ENCODE peak calls at places on chromosomes 2 and 18, in five cellular contexts. N is IMR-90, Z is spleen, C is A549, E is stomach. G is an unnamed sample.

GRCh38 chr2:127423476-127423840 is 5.2 kb downstream of the PROC start:
- DNase-seq in Z (no peak), E (peak; percentile 71), C (no peak), N (no peak), G (no peak)

GRCh38 chr2:64586883-64587481 is 62.9 kb downstream of the AFTPH start:
- DNase-seq in C (peak; percentile 60), N (peak; percentile 72), E (no peak), Z (no peak), G (no peak)

GRCh38 chr2:238507836-238508235 is 81.1 kb downstream of the ASB1 start:
- DNase-seq in E (no peak), Z (peak; percentile 49), C (no peak), N (no peak), G (peak; percentile 26)

GRCh38 chr2:72917138-72917874 is at the start of gene EMX1:
- DNase-seq in E (peak; percentile 83), N (no peak), Z (peak; percentile 79), C (peak; percentile 65), G (no peak)

GRCh38 chr18:60024857-60025256 is 125.1 kb downstream of the PMAIP1 start:
- DNase-seq in E (no peak), C (no peak), Z (no peak), N (no peak), G (no peak)

GRCh38 chr2:54655051-54655809 is 68.2 kb upstream of the EML6 start:
- DNase-seq in N (peak; percentile 69), C (no peak), Z (no peak), E (no peak), G (no peak)

GRCh38 chr2:220394433-220394832 is 767.0 kb downstream of the SLC4A3 start:
- DNase-seq in N (peak; percentile 58), E (no peak), Z (no peak), C (peak; percentile 23), G (no peak)

GRCh38 chr2:237591379-237591881 is 896 bp upstream of the RAB17 start:
- DNase-seq in C (no peak), N (no peak), Z (no peak), E (no peak), G (no peak)

DNA sequence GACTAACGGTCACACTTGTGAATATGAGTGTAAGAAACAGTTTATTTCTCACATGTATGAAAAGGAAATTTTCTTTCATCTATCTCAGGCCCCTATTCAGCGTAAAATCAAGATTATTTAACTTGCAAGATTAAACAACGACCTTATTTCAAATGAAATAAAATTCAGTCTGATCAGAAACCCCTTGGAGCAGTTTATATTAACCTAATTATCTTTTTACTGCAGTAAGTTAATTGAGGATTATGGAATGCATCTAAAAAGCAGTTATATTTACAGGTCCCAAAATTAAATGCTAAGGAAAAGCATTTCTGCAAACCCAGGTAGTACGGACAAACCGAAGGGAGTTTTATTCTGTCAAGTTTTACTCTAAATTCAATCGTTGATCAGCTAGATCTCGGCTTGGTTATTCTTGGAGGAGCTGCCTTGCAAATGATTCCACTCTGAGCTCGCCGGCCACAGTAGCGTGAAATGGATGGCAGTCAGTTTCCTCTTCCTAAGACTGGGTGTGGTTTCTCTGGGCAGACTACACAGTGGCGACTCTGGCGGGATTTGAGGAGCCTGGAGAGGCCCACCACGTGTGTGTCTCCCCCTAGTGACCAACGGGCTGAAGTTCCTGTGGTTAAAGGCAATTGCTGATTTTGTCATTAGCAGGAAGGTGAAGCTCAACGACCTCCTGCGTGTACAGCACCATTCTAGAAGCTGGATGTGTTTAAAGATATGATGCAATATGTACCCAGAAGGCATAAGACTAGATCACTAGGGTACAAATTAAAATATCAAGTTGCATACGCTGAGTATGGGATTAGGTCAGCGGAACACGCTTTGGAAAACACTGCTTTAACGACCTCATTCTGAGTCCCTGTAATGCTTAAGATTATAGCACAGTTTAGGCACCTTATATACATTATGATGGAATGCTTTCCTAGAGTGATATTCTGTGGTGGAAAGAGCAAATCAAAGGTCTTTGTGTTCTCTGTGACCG is 36.4 kb downstream of the PRKRA start:
- DNase-seq in E (peak; percentile 88), N (peak; percentile 94), Z (peak; percentile 91), C (peak; percentile 96), G (peak; percentile 95)
- TF ChIP-seq POLR2A in E (no peak), N (no peak), Z (peak; percentile 34), C (peak; percentile 47), G (no peak)

GRCh38 chr2:121994238-121995206 is 239.1 kb downstream of the TSN start:
- DNase-seq in E (no peak), Z (no peak), C (no peak), N (no peak), G (no peak)

GRCh38 chr2:122000556-122001340 is 245.3 kb downstream of the TSN start:
- DNase-seq in Z (no peak), C (no peak), E (no peak), N (no peak), G (no peak)

GRCh38 chr2:122003196-122003595 is 247.7 kb downstream of the TSN start:
- DNase-seq in C (no peak), N (no peak), E (no peak), Z (no peak), G (no peak)

GRCh38 chr2:122001441-122001874 is 246.0 kb downstream of the TSN start:
- DNase-seq in E (no peak), Z (no peak), C (no peak), N (no peak), G (no peak)

DNA sequence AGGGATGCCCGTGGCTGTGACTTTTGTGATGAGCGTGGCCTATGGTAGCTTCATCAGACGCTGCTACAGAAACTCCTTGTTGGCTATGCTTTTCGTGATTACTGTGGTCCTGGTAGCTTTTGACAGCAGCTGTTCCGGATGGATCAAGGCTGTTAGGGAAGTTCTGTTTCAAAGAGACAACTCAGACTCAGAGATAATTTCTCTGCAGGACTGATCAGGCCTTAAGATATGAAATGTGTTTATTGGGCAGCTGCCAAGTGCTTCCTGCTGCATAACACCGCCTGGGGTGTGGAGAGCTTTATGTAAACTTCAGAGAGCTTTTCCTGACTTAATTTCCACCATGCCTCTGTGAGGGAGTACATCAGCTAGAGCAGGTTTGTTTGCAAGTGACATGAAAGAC is 243.8 kb downstream of the TSN start:
- DNase-seq in Z (no peak), N (peak; percentile 63), E (no peak), C (no peak), G (no peak)
- TF ChIP-seq POLR2A in Z (no peak), N (no peak), E (no peak), C (no peak), G (no peak)

GRCh38 chr18:5571592-5571991 is 27.8 kb upstream of the EPB41L3 start:
- DNase-seq in Z (no peak), N (no peak), C (no peak), E (no peak), G (no peak)

DNA sequence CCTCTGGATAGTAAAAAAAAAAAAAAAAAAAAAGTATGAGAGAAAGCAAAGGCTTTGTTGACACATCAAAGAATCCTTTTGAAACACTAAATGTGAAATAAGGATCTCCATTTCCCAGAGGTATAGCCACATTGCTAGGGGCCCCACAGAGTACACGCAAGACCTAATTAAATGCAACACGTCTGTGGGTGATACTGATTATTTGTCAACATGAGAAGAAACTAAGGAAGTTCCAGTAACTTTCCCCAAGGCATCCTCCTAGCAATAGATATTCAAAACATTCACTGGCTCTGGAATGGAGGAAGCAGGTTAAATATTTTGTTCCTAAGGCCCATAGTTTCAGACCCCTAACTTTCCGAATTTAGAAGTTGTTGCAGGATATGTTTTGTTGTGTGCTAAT is 24.6 kb upstream of the EPB41L3 start:
- DNase-seq in N (no peak), C (no peak), E (no peak), Z (no peak), G (no peak)
- TF ChIP-seq POLR2A in N (no peak), C (no peak), E (no peak), Z (no peak), G (no peak)

GRCh38 chr2:43081131-43081745 is 145.2 kb downstream of the ZFP36L2 start:
- DNase-seq in Z (no peak), E (no peak), C (no peak), N (no peak), G (peak; percentile 34)
- TF ChIP-seq POLR2A in Z (no peak), E (no peak), C (no peak), N (no peak), G (no peak)

GRCh38 chr18:74064510-74064909 is 83.1 kb downstream of the FBXO15 start:
- DNase-seq in Z (peak; percentile 78), N (peak; percentile 39), E (no peak), C (no peak), G (no peak)

GRCh38 chr18:74073957-74074356 is 73.7 kb downstream of the FBXO15 start:
- DNase-seq in Z (no peak), E (no peak), N (no peak), C (no peak), G (no peak)

GRCh38 chr18:74065366-74065765 is 82.3 kb downstream of the FBXO15 start:
- DNase-seq in N (no peak), C (no peak), E (no peak), Z (no peak), G (no peak)

GRCh38 chr18:74066018-74066417 is 81.6 kb downstream of the FBXO15 start:
- DNase-seq in Z (no peak), N (no peak), E (no peak), C (no peak), G (no peak)

DNA sequence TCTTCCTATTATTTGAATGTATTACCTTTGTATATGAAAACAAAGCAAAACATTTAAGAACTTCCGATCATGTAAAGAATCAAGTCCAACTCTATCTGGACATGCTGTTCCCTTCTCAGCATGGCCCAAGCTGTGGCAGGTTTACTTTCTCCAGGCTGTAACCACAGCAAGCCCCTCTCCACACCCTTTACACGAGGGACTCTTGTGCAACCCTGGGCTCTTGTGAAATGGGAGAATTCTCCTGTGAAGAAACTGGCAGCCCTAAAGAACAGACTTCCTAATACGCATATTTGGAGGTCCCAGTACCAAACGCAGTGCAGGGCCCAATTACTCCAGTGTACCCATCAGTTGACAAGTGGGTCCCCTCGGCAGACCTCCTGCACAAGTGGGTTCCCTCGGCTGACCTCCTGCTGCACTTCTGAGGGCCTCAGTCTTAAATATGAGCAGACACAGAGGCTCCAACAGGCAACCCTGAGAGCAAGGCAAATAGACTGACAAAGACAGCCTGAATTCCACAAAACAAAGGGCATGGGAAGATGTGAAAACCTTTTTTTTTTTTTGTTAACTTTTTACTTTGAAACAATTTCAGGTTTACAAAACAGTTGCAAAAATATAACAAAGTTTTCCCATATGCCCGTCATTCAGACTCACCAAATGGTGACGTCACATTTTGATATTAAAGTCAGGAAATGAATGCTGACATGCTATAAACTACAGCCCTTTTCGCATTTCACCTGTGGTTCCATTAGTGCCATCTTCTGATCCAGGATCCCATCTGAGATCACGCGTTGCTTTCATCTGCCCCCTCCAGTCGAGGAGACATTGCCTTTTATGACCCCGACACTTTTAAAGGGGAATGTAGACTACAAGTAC is 78.2 kb downstream of the FBXO15 start:
- DNase-seq in C (no peak), Z (no peak), N (no peak), E (no peak), G (no peak)
- TF ChIP-seq POLR2A in C (no peak), Z (no peak), N (no peak), E (no peak), G (no peak)

DNA sequence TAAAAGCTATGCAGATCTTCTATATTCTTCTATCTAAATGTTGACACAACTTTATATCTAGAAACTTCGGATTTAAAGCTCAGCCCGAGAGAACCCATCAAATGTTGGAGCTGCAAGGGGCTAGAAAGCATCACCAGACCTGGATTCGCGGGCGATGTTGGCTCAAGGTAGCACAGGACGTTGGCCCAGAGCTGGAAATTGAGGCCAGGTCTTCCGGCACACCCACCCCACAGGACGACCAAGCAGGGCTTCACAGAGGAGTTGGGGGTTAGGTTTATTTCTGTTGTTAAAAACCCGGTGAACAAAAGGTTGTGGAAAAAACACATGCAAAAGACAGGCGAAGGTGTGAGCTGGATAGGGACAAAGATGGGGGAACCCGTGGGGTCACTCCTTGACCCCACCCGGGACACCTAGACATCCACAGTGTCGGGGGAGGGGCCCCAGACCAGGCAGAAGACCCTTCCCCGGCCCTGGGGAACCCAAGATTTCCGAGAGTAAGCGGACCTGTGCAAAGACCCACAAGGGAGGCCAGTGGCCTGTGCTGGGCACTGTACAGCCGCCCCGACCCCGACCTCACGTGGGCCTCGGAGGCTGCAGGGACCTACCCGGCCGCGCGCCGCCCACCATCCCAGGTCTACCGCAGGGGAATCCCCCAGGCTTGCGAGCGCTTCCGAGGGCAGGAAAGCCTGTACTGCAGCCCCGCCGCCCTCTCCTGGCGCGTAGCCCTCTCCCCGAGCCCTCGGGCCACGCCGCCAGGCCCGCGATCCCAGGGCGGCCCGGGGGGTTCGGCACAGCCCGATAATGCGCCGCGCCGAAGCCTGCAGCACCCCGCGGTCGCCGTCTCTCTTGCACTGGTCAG is 1.8 kb upstream of the AGBL5 start:
- DNase-seq in E (no peak), Z (peak; percentile 91), N (no peak), C (no peak), G (peak; percentile 78)
- TF ChIP-seq POLR2A in E (no peak), Z (no peak), N (no peak), C (no peak), G (no peak)

G was measured in sigmoid colon.